ENCODE peak calls at places on chromosomes 2 and 18, in nine cellular contexts. One of them, this sample, is unnamed.

GRCh38 chr2:62577994-62578836 is 72.2 kb upstream of the TMEM17 start:
- DNase-seq in WTC11: no peak
- DNase-seq in K562: no peak
- DNase-seq in A549: peak; percentile 72
- DNase-seq in SK-N-SH: no peak
- DNase-seq in endothelial cell of umbilical vein: peak; percentile 80
- DNase-seq in HCT116: peak; percentile 99
- DNase-seq in HepG2: peak; percentile 96
- DNase-seq in H1: no peak
- DNase-seq in this sample: no peak

GRCh38 chr2:102264952-102265351 is 46.4 kb upstream of the IL1RL1 start:
- DNase-seq in WTC11: no peak
- DNase-seq in K562: no peak
- DNase-seq in A549: no peak
- DNase-seq in SK-N-SH: no peak
- DNase-seq in endothelial cell of umbilical vein: no peak
- DNase-seq in HCT116: no peak
- DNase-seq in HepG2: no peak
- DNase-seq in H1: no peak
- DNase-seq in this sample: no peak

GRCh38 chr18:52277785-52278184 is 62.2 kb upstream of the DCC start:
- DNase-seq in WTC11: no peak
- DNase-seq in K562: no peak
- DNase-seq in A549: no peak
- DNase-seq in SK-N-SH: no peak
- DNase-seq in endothelial cell of umbilical vein: no peak
- DNase-seq in HCT116: no peak
- DNase-seq in HepG2: no peak
- DNase-seq in H1: no peak
- DNase-seq in this sample: no peak

GRCh38 chr2:149906871-149907270 is 319.3 kb upstream of the MMADHC start:
- DNase-seq in WTC11: no peak
- DNase-seq in K562: no peak
- DNase-seq in A549: no peak
- DNase-seq in SK-N-SH: no peak
- DNase-seq in endothelial cell of umbilical vein: no peak
- DNase-seq in HCT116: no peak
- DNase-seq in HepG2: no peak
- DNase-seq in H1: no peak
- DNase-seq in this sample: no peak

GRCh38 chr2:3138621-3139020 is 239.0 kb downstream of the EIPR1 start:
- DNase-seq in WTC11: no peak
- DNase-seq in K562: no peak
- DNase-seq in A549: no peak
- DNase-seq in SK-N-SH: no peak
- DNase-seq in endothelial cell of umbilical vein: no peak
- DNase-seq in HCT116: no peak
- DNase-seq in HepG2: no peak
- DNase-seq in H1: no peak
- DNase-seq in this sample: no peak

GRCh38 chr2:155372969-155373368 is 674.5 kb downstream of the KCNJ3 start:
- DNase-seq in WTC11: no peak
- DNase-seq in K562: no peak
- DNase-seq in A549: no peak
- DNase-seq in SK-N-SH: no peak
- DNase-seq in endothelial cell of umbilical vein: peak; percentile 61
- DNase-seq in HCT116: peak; percentile 3
- DNase-seq in HepG2: no peak
- DNase-seq in H1: no peak
- DNase-seq in this sample: peak; percentile 53

GRCh38 chr2:240287496-240288086 is 147.1 kb upstream of the OTOS start:
- DNase-seq in WTC11: no peak
- DNase-seq in K562: no peak
- DNase-seq in A549: no peak
- DNase-seq in SK-N-SH: peak; percentile 62
- DNase-seq in endothelial cell of umbilical vein: no peak
- DNase-seq in HCT116: no peak
- DNase-seq in HepG2: no peak
- DNase-seq in H1: peak; percentile 33
- DNase-seq in this sample: no peak

GRCh38 chr2:196798980-196799379 is 503 bp downstream of the GTF3C3 start:
- DNase-seq in WTC11: no peak
- DNase-seq in K562: no peak
- DNase-seq in A549: peak; percentile 2
- DNase-seq in SK-N-SH: peak; percentile 12
- DNase-seq in endothelial cell of umbilical vein: no peak
- DNase-seq in HCT116: no peak
- DNase-seq in HepG2: peak; percentile 23
- DNase-seq in H1: no peak
- DNase-seq in this sample: peak; percentile 31

GRCh38 chr18:37270046-37270665 is 295.4 kb downstream of the CELF4 start:
- DNase-seq in WTC11: peak; percentile 64
- DNase-seq in K562: peak; percentile 67
- DNase-seq in A549: no peak
- DNase-seq in SK-N-SH: no peak
- DNase-seq in endothelial cell of umbilical vein: peak; percentile 38
- DNase-seq in HCT116: no peak
- DNase-seq in HepG2: peak; percentile 21
- DNase-seq in H1: peak; percentile 85
- DNase-seq in this sample: peak; percentile 59

GRCh38 chr2:29837925-29838324 is 83.5 kb downstream of the ALK start:
- DNase-seq in WTC11: no peak
- DNase-seq in K562: no peak
- DNase-seq in A549: no peak
- DNase-seq in SK-N-SH: no peak
- DNase-seq in endothelial cell of umbilical vein: no peak
- DNase-seq in HCT116: no peak
- DNase-seq in HepG2: no peak
- DNase-seq in H1: no peak
- DNase-seq in this sample: no peak

GRCh38 chr18:24019641-24020331 is 5.2 kb downstream of the TTC39C start:
- DNase-seq in WTC11: no peak
- DNase-seq in K562: no peak
- DNase-seq in A549: no peak
- DNase-seq in SK-N-SH: no peak
- DNase-seq in endothelial cell of umbilical vein: no peak
- DNase-seq in HCT116: no peak
- DNase-seq in HepG2: no peak
- DNase-seq in H1: no peak
- DNase-seq in this sample: no peak
- TF ChIP-seq MAX in WTC11: no peak
- TF ChIP-seq MAX in K562: no peak
- TF ChIP-seq MAX in A549: no peak
- TF ChIP-seq MAX in SK-N-SH: no peak
- TF ChIP-seq MAX in endothelial cell of umbilical vein: no peak
- TF ChIP-seq MAX in HCT116: no peak
- TF ChIP-seq MAX in HepG2: no peak
- TF ChIP-seq MAX in H1: no peak
- TF ChIP-seq MAX in this sample: no peak

DNA sequence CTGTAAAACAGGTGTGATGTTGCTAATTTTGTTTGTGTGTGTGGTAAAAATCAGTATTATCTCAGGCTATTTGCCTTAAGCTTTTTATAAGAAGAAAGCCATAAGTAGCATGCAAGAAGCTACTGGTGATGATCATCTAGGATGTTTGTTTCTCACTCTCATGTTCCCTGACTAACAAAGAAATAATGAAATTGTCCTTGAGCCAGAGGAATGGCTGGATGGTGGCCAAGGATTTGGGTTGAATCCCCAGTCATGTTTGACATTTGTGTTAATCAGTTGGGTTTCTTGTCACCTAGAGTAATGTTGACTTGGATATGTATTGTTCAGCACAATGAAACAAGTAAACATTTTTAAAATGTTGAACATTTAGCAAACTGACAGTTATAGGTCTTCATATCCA is 496.8 kb upstream of the ZEB2 start:
- DNase-seq in WTC11: no peak
- DNase-seq in K562: no peak
- DNase-seq in A549: no peak
- DNase-seq in SK-N-SH: no peak
- DNase-seq in endothelial cell of umbilical vein: peak; percentile 33
- DNase-seq in HCT116: no peak
- DNase-seq in HepG2: no peak
- DNase-seq in H1: no peak
- DNase-seq in this sample: no peak
- TF ChIP-seq MAX in WTC11: no peak
- TF ChIP-seq MAX in K562: no peak
- TF ChIP-seq MAX in A549: no peak
- TF ChIP-seq MAX in SK-N-SH: no peak
- TF ChIP-seq MAX in endothelial cell of umbilical vein: no peak
- TF ChIP-seq MAX in HCT116: no peak
- TF ChIP-seq MAX in HepG2: no peak
- TF ChIP-seq MAX in H1: no peak
- TF ChIP-seq MAX in this sample: no peak

GRCh38 chr2:23092831-23093230 is 292.1 kb upstream of the KLHL29 start:
- DNase-seq in WTC11: no peak
- DNase-seq in K562: no peak
- DNase-seq in A549: no peak
- DNase-seq in SK-N-SH: no peak
- DNase-seq in endothelial cell of umbilical vein: no peak
- DNase-seq in HCT116: no peak
- DNase-seq in HepG2: no peak
- DNase-seq in H1: no peak
- DNase-seq in this sample: peak; percentile 27
- TF ChIP-seq MAX in WTC11: no peak
- TF ChIP-seq MAX in K562: no peak
- TF ChIP-seq MAX in A549: no peak
- TF ChIP-seq MAX in SK-N-SH: no peak
- TF ChIP-seq MAX in endothelial cell of umbilical vein: no peak
- TF ChIP-seq MAX in HCT116: no peak
- TF ChIP-seq MAX in HepG2: no peak
- TF ChIP-seq MAX in H1: no peak
- TF ChIP-seq MAX in this sample: no peak

DNA sequence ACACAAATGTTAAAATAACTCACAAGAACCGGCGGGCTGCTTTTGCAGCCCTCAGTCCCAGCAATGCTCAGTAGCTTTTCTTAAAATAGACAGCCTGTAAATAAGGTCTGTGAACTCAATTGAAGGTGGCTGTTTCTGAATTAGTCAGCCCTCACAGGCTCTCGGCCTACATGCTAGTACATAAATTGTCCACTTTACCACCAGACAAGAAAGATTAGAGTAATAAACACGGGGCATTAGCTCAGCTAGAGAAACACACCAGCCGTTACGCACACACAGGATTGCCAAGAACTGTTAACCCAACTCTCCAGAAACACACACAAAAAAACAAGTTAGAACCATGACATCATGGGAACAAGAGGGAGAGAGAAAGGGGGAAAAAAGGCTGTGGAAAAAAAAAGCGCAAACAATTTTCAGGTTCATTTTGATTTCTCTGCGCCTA is 89.2 kb downstream of the ZEB2 start:
- DNase-seq in WTC11: no peak
- DNase-seq in K562: no peak
- DNase-seq in A549: no peak
- DNase-seq in SK-N-SH: peak; percentile 8
- DNase-seq in endothelial cell of umbilical vein: peak; percentile 51
- DNase-seq in HCT116: no peak
- DNase-seq in HepG2: no peak
- DNase-seq in H1: no peak
- DNase-seq in this sample: no peak
- TF ChIP-seq MAX in WTC11: no peak
- TF ChIP-seq MAX in K562: no peak
- TF ChIP-seq MAX in A549: no peak
- TF ChIP-seq MAX in SK-N-SH: no peak
- TF ChIP-seq MAX in endothelial cell of umbilical vein: no peak
- TF ChIP-seq MAX in HCT116: no peak
- TF ChIP-seq MAX in HepG2: no peak
- TF ChIP-seq MAX in H1: no peak
- TF ChIP-seq MAX in this sample: no peak

GRCh38 chr2:37367984-37368383 is 23.6 kb downstream of the QPCT start:
- DNase-seq in WTC11: no peak
- DNase-seq in K562: no peak
- DNase-seq in A549: no peak
- DNase-seq in SK-N-SH: no peak
- DNase-seq in endothelial cell of umbilical vein: no peak
- DNase-seq in HCT116: no peak
- DNase-seq in HepG2: no peak
- DNase-seq in H1: peak; percentile 20
- DNase-seq in this sample: no peak

GRCh38 chr2:37366773-37367172 is 22.3 kb downstream of the QPCT start:
- DNase-seq in WTC11: no peak
- DNase-seq in K562: no peak
- DNase-seq in A549: no peak
- DNase-seq in SK-N-SH: no peak
- DNase-seq in endothelial cell of umbilical vein: no peak
- DNase-seq in HCT116: no peak
- DNase-seq in HepG2: no peak
- DNase-seq in H1: peak; percentile 27
- DNase-seq in this sample: no peak

GRCh38 chr2:37364351-37364750 is 19.9 kb downstream of the QPCT start:
- DNase-seq in WTC11: no peak
- DNase-seq in K562: no peak
- DNase-seq in A549: no peak
- DNase-seq in SK-N-SH: no peak
- DNase-seq in endothelial cell of umbilical vein: no peak
- DNase-seq in HCT116: no peak
- DNase-seq in HepG2: no peak
- DNase-seq in H1: peak; percentile 37
- DNase-seq in this sample: no peak

GRCh38 chr2:37367310-37367709 is 22.9 kb downstream of the QPCT start:
- DNase-seq in WTC11: no peak
- DNase-seq in K562: no peak
- DNase-seq in A549: no peak
- DNase-seq in SK-N-SH: no peak
- DNase-seq in endothelial cell of umbilical vein: no peak
- DNase-seq in HCT116: no peak
- DNase-seq in HepG2: no peak
- DNase-seq in H1: peak; percentile 33
- DNase-seq in this sample: no peak

GRCh38 chr2:37365669-37366068 is 21.2 kb downstream of the QPCT start:
- DNase-seq in WTC11: no peak
- DNase-seq in K562: no peak
- DNase-seq in A549: no peak
- DNase-seq in SK-N-SH: no peak
- DNase-seq in endothelial cell of umbilical vein: no peak
- DNase-seq in HCT116: no peak
- DNase-seq in HepG2: no peak
- DNase-seq in H1: peak; percentile 8
- DNase-seq in this sample: no peak
- TF ChIP-seq MAX in WTC11: no peak
- TF ChIP-seq MAX in K562: no peak
- TF ChIP-seq MAX in A549: no peak
- TF ChIP-seq MAX in SK-N-SH: no peak
- TF ChIP-seq MAX in endothelial cell of umbilical vein: no peak
- TF ChIP-seq MAX in HCT116: no peak
- TF ChIP-seq MAX in HepG2: no peak
- TF ChIP-seq MAX in H1: no peak
- TF ChIP-seq MAX in this sample: no peak

GRCh38 chr2:154125900-154126299 is 254.2 kb downstream of the GALNT13 start:
- DNase-seq in WTC11: no peak
- DNase-seq in K562: no peak
- DNase-seq in A549: no peak
- DNase-seq in SK-N-SH: no peak
- DNase-seq in endothelial cell of umbilical vein: no peak
- DNase-seq in HCT116: no peak
- DNase-seq in HepG2: no peak
- DNase-seq in H1: no peak
- DNase-seq in this sample: no peak
- TF ChIP-seq MAX in WTC11: no peak
- TF ChIP-seq MAX in K562: no peak
- TF ChIP-seq MAX in A549: no peak
- TF ChIP-seq MAX in SK-N-SH: no peak
- TF ChIP-seq MAX in endothelial cell of umbilical vein: no peak
- TF ChIP-seq MAX in HCT116: no peak
- TF ChIP-seq MAX in HepG2: no peak
- TF ChIP-seq MAX in H1: no peak
- TF ChIP-seq MAX in this sample: no peak

GRCh38 chr18:41396861-41397260 is 558.2 kb upstream of the PIK3C3 start:
- DNase-seq in WTC11: no peak
- DNase-seq in K562: no peak
- DNase-seq in A549: no peak
- DNase-seq in SK-N-SH: no peak
- DNase-seq in endothelial cell of umbilical vein: no peak
- DNase-seq in HCT116: no peak
- DNase-seq in HepG2: no peak
- DNase-seq in H1: no peak
- DNase-seq in this sample: no peak
- TF ChIP-seq MAX in WTC11: no peak
- TF ChIP-seq MAX in K562: no peak
- TF ChIP-seq MAX in A549: no peak
- TF ChIP-seq MAX in SK-N-SH: no peak
- TF ChIP-seq MAX in endothelial cell of umbilical vein: no peak
- TF ChIP-seq MAX in HCT116: no peak
- TF ChIP-seq MAX in HepG2: no peak
- TF ChIP-seq MAX in H1: no peak
- TF ChIP-seq MAX in this sample: no peak

This sample was measured in NB4.